ENCODE peak calls at places on chromosome 1, in six cellular contexts. V is IMR-90, J is SK-N-SH, O is K562, H is HepG2, L is GM12878. A is an unnamed sample.

GRCh38 chr1:27656157-27656893 is 15.7 kb downstream of the IFI6 start:
- DNase-seq in V (peak; percentile 77), J (no peak), O (no peak), H (no peak), L (no peak), A (no peak)

GRCh38 chr1:204123376-204123775 is 28.5 kb downstream of the ETNK2 start:
- DNase-seq in V (peak; percentile 7), J (peak; percentile 57), O (peak; percentile 37), H (no peak), L (no peak), A (no peak)

GRCh38 chr1:160837558-160838205 is 25.0 kb downstream of the CD244 start:
- DNase-seq in V (no peak), J (peak; percentile 15), O (peak; percentile 13), H (no peak), L (peak; percentile 78), A (no peak)

GRCh38 chr1:9849691-9850441 is 26.1 kb upstream of the CLSTN1 start:
- DNase-seq in V (no peak), J (no peak), O (peak; percentile 42), H (no peak), L (no peak), A (no peak)

GRCh38 chr1:81682490-81682889 is 118.2 kb upstream of the ADGRL2 start:
- DNase-seq in V (peak; percentile 39), J (no peak), O (no peak), H (no peak), L (no peak), A (no peak)

GRCh38 chr1:17567582-17567981 is 28.1 kb downstream of the ARHGEF10L start:
- DNase-seq in V (peak; percentile 64), J (no peak), O (no peak), H (no peak), L (no peak), A (no peak)

GRCh38 chr1:60133848-60134247 is 60.3 kb upstream of the C1orf87 start:
- DNase-seq in V (peak; percentile 35), J (no peak), O (no peak), H (no peak), L (no peak), A (no peak)

GRCh38 chr1:27544818-27545612 is 55.0 kb upstream of the WASF2 start:
- DNase-seq in V (peak; percentile 41), J (no peak), O (no peak), H (no peak), L (no peak), A (no peak)

GRCh38 chr1:21865943-21866628 is 54.0 kb downstream of the LDLRAD2 start:
- DNase-seq in V (no peak), J (peak; percentile 58), O (peak; percentile 84), H (peak; percentile 48), L (peak; percentile 64), A (no peak)

GRCh38 chr1:34796990-34797389 is 4.2 kb downstream of the GJA4 start:
- DNase-seq in V (no peak), J (no peak), O (no peak), H (no peak), L (peak; percentile 27), A (no peak)

GRCh38 chr1:154961497-154962237 is at the start of gene PYGO2:
- DNase-seq in V (peak; percentile 66), J (peak; percentile 93), O (peak; percentile 91), H (peak; percentile 48), L (no peak), A (peak; percentile 81)

DNA sequence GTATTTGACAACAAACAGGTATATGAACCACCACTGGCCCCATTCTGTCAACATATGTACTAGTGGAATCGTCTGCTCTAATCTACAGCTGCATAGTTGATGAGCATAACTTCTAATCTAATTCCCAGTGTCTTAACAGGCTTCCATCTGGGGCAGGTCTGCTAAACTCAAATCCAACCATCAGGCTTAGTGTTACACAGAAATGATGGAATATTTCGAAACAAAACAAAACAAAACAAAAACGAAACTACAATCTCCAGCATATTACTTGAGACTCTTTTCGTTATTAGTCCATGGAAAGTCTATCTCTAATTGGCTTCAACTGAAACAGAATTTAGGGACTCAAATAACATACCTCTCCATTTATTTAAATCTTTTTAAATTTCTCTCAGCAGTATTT is 37.6 kb downstream of the DIPK1A start:
- DNase-seq in V (no peak), J (no peak), O (no peak), H (no peak), L (no peak), A (no peak)
- H3K27ac ChIP-seq in V (no peak overlapping the region), J (no peak overlapping the region), O (no peak overlapping the region), H (no peak overlapping the region), L (no peak overlapping the region), A (peak overlapping the region; percentile 79)

DNA sequence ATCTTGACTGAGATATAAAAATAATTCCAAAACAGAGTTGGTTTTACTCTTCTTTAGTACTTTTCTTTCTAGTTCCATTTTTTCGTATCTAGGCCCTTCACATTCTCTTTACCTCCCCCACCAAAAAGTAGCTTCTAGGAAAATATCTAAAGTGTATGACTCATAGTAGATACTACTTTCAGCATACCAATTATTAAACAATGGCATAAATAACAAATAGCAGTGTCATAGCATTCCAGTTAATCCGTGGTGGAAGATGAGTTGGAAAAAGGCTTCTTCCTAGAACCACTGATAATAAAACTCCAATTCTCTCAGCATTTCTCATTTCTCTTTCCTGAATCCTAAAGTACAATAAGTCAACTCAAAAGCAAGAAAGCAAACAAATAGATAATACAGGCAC is 859.0 kb upstream of the B3GALT2 start:
- DNase-seq in V (peak; percentile 78), J (no peak), O (no peak), H (no peak), L (no peak), A (no peak)
- TF ChIP-seq SMC3 in V (no peak), J (no peak), O (no peak), H (no peak), L (no peak), A (no peak)

GRCh38 chr1:47767741-47768100 is 229.5 kb downstream of the TRABD2B start:
- DNase-seq in V (no peak), J (no peak), O (no peak), H (no peak), L (no peak), A (no peak)

GRCh38 chr1:47766832-47767740 is 230.1 kb downstream of the TRABD2B start:
- DNase-seq in V (no peak), J (no peak), O (no peak), H (peak; percentile 35), L (no peak), A (no peak)

GRCh38 chr1:47769983-47770382 is 227.2 kb downstream of the TRABD2B start:
- DNase-seq in V (no peak), J (no peak), O (no peak), H (no peak), L (no peak), A (no peak)

GRCh38 chr1:47771766-47772165 is 225.4 kb downstream of the TRABD2B start:
- DNase-seq in V (no peak), J (no peak), O (no peak), H (no peak), L (no peak), A (no peak)

DNA sequence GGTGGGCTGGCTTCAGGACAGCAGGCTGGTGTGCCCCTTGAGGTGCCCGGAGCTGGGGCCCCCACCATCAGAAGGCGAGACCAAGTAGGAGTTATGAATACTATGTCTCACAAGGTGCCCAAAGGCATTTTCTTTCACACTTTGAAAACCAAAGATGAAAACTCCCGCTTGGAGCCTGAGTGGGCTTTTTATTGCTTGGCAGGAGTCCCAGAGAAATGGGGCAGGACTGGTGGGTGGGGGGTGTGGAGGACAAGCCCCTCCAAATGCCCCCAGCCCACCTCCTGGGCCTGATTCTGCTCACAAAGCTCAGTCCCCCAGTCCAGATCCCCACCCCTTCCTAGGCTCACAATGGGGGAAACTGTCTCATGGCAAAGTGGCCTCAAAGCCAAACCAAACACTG is 227.9 kb downstream of the TRABD2B start:
- DNase-seq in V (no peak), J (no peak), O (no peak), H (no peak), L (no peak), A (no peak)
- H3K27ac ChIP-seq in V (no peak overlapping the region), J (no peak overlapping the region), O (no peak overlapping the region), H (no peak overlapping the region), L (no peak overlapping the region), A (no peak overlapping the region)

GRCh38 chr1:40783001-40783905 is at the start of gene KCNQ4:
- DNase-seq in V (no peak), J (peak; percentile 80), O (peak; percentile 79), H (no peak), L (no peak), A (no peak)

GRCh38 chr1:40784141-40784770 is 669 bp downstream of the KCNQ4 start:
- DNase-seq in V (no peak), J (peak; percentile 83), O (peak; percentile 54), H (no peak), L (no peak), A (no peak)

GRCh38 chr1:40780678-40781613 is 2.6 kb upstream of the KCNQ4 start:
- DNase-seq in V (peak; percentile 32), J (no peak), O (no peak), H (no peak), L (no peak), A (no peak)

GRCh38 chr1:40781614-40781971 is 2.0 kb upstream of the KCNQ4 start:
- DNase-seq in V (no peak), J (no peak), O (no peak), H (no peak), L (no peak), A (no peak)

DNA sequence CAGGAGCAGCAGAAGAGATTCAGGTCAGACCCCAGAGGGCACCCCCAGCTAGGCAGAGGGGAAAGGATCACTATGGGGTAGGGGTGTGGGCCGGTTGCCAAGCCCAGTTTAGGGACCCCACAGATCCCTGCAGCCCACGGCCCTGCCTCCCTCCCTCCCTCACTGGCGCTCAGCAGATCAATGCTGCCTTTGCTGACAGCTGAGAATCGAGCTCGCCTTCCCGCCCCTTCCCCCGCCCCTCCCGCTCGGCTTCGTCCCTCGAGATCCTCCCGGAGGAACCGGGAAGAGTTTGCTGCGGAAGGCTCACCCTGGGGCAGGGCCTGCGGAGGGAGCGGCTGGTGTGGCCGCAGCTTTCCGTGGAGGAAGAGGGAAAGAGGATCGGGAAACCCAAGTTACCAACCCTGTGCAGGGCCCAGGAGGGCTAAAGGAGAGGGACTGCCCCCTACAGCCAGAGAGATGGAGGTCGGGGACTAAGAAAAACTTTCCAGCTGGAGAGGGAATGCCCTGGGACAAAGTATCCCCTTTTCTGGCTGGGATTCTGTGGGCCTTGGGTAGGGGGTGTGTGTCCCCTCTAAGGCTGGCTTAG is 1.1 kb upstream of the KCNQ4 start:
- DNase-seq in V (no peak), J (no peak), O (no peak), H (no peak), L (no peak), A (no peak)
- TF ChIP-seq SMC3 in V (no peak), J (no peak), O (no peak), H (no peak), L (no peak), A (no peak)

DNA sequence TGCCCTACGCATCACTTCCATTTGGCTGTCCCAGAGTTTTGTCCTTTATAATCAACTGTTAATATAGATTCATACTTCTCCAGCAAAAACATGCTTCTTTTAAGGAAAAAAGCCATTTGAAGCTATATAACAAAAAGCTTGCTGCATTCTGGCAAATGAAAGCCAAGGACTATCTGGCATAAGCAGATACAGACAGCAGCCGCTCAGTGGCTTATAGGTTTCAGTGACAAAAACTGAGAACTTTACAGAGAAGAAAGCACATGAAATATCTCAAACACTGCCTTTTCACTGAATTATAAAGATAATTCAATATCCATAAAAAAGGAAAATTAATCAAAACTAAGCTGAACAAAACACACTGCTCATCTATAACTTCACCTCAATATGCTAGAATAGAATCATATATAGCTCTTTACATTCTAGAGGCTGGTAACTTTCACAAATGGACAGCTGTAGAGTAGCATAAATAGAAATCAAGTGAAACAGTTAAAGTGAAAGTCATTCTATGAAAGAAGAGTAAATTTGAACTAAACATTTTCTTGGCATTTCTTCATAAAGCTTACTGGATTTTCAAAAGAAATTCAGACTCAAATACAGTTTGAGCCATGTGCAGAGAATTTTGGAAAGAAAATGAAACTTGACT is 19.6 kb downstream of the CDC42BPA start:
- DNase-seq in V (no peak), J (no peak), O (peak; percentile 42), H (no peak), L (no peak), A (no peak)
- H3K27ac ChIP-seq in V (peak overlapping the region; percentile 66), J (peak overlapping the region; percentile 60), O (peak overlapping the region; percentile 42), H (no peak overlapping the region), L (no peak overlapping the region), A (peak overlapping the region; percentile 50)

A was measured in A549.